ENCODE peak calls at places on chromosomes 13 and 19, in ten cellular contexts. P, H, J, A, I, L, R, M, K and W are unnamed samples.

GRCh38 chr19:56477429-56478338 is 539 bp upstream of the ZNF667 start:
- DNase-seq in P (peak), H (peak), J (no peak), R (no peak), M (peak), I (peak), L (peak), A (peak), K (peak), W (no peak)

GRCh38 chr19:33906578-33907335 is 110.1 kb downstream of the KCTD15 start:
- DNase-seq in J (no peak), A (peak), R (no peak), I (no peak), P (no peak), K (no peak), L (no peak), M (no peak), H (no peak), W (no peak)

GRCh38 chr13:113420833-113421600 is 32.3 kb downstream of the ADPRHL1 start:
- DNase-seq in J (no peak), I (no peak), P (no peak), A (no peak), K (no peak), H (no peak), R (no peak), L (no peak), M (no peak), W (no peak)

GRCh38 chr19:5667751-5668271 is 12.5 kb downstream of the MICOS13 start:
- DNase-seq in L (no peak), K (no peak), H (no peak), R (no peak), J (no peak), P (no peak), M (no peak), A (no peak), I (no peak), W (no peak)

GRCh38 chr13:46179576-46180368 is 2.2 kb downstream of the LCP1 start:
- DNase-seq in K (no peak), R (no peak), M (peak), I (peak), H (no peak), P (no peak), J (no peak), L (no peak), A (no peak), W (no peak)

GRCh38 chr19:39363909-39364457 is 21.8 kb downstream of the SAMD4B start:
- DNase-seq in K (no peak), H (no peak), A (peak), J (no peak), P (no peak), M (no peak), I (no peak), R (no peak), L (no peak), W (no peak)

GRCh38 chr19:45100202-45100600 is 7.2 kb downstream of the PPP1R37 start:
- DNase-seq in H (no peak), K (no peak), M (no peak), J (no peak), A (no peak), I (no peak), L (no peak), R (no peak), P (no peak), W (no peak)

GRCh38 chr13:104074326-104074725 is 1008.1 kb upstream of the SLC10A2 start:
- DNase-seq in M (no peak), R (no peak), I (no peak), L (no peak), A (no peak), K (no peak), J (no peak), H (no peak), P (no peak), W (no peak)

GRCh38 chr19:34096020-34096915 is 76.0 kb upstream of the LSM14A start:
- DNase-seq in M (no peak), I (no peak), L (no peak), H (peak), P (peak), A (no peak), J (peak), R (no peak), K (no peak), W (no peak)

GRCh38 chr19:23547816-23548430 is 139.1 kb downstream of the ZNF675 start:
- DNase-seq in R (no peak), A (peak), K (no peak), I (no peak), M (no peak), J (no peak), P (no peak), L (no peak), H (no peak), W (no peak)

GRCh38 chr13:103097366-103097928 is 31.2 kb upstream of the SLC10A2 start:
- DNase-seq in J (no peak), P (no peak), H (no peak), M (no peak), L (no peak), K (no peak), A (no peak), I (no peak), R (no peak), W (no peak)

GRCh38 chr13:45393941-45394570 is 24.1 kb downstream of the SLC25A30 start:
- DNase-seq in R (no peak), M (peak), P (peak), I (no peak), A (no peak), J (no peak), H (peak), L (no peak), K (no peak), W (no peak)

GRCh38 chr13:73772449-73773186 is 361.6 kb downstream of the KLF12 start:
- DNase-seq in M (no peak), I (no peak), R (no peak), H (no peak), P (no peak), A (no peak), J (no peak), K (no peak), L (no peak), W (no peak)

GRCh38 chr19:16367269-16367683 is 42.6 kb downstream of the KLF2 start:
- DNase-seq in K (no peak), L (no peak), R (no peak), A (no peak), I (no peak), H (no peak), P (no peak), J (no peak), M (no peak), W (no peak)

GRCh38 chr19:17025361-17025760 is 1.2 kb downstream of the CPAMD8 start:
- DNase-seq in A (no peak), R (no peak), I (no peak), L (no peak), M (no peak), H (no peak), K (no peak), J (no peak), P (no peak), W (no peak)

GRCh38 chr19:19539738-19540703 is 2.0 kb downstream of the CILP2 start:
- DNase-seq in J (no peak), R (no peak), I (no peak), H (no peak), P (no peak), A (no peak), L (no peak), K (no peak), M (peak), W (no peak)

GRCh38 chr19:43634877-43635560 is 4.6 kb downstream of the CADM4 start:
- DNase-seq in J (no peak), I (no peak), A (no peak), K (no peak), L (no peak), R (peak), M (no peak), H (peak), P (no peak), W (no peak)

GRCh38 chr13:100269837-100270236 is 180.9 kb downstream of the PCCA start:
- DNase-seq in P (no peak), A (peak), M (peak), I (no peak), H (no peak), K (no peak), R (no peak), J (no peak), L (peak), W (no peak)

GRCh38 chr19:10260141-10260584 is 8.1 kb downstream of the MRPL4 start:
- DNase-seq in R (no peak), M (peak), H (no peak), K (no peak), L (no peak), A (no peak), J (peak), I (no peak), P (no peak), W (no peak)

GRCh38 chr19:36489920-36490415 is 607 bp upstream of the ZNF566 start:
- DNase-seq in H (peak), R (peak), P (peak), L (peak), J (peak), M (peak), I (no peak), A (no peak), K (peak), W (peak)

GRCh38 chr13:79662882-79663281 is 181.9 kb downstream of the NDFIP2 start:
- DNase-seq in K (no peak), I (no peak), J (no peak), M (no peak), H (peak), P (no peak), R (no peak), A (no peak), L (no peak), W (no peak)

GRCh38 chr19:27860309-27860934 is 1352.5 kb downstream of the UQCRFS1 start:
- DNase-seq in I (no peak), R (no peak), K (no peak), L (no peak), A (no peak), M (no peak), J (no peak), P (no peak), H (no peak), W (no peak)

GRCh38 chr13:59459972-59460371 is 703.8 kb downstream of the DIAPH3 start:
- DNase-seq in I (no peak), H (no peak), M (no peak), K (no peak), A (no peak), R (no peak), P (no peak), J (no peak), L (no peak), W (no peak)

GRCh38 chr13:111216166-111216960 is 101.3 kb downstream of the ARHGEF7 start:
- DNase-seq in M (peak), I (no peak), R (no peak), A (no peak), P (peak), H (peak), J (peak), K (no peak), L (no peak), W (no peak)

GRCh38 chr13:32638739-32639138 is 52.5 kb downstream of the PDS5B start:
- DNase-seq in J (no peak), R (no peak), P (no peak), A (no peak), H (no peak), M (no peak), K (no peak), L (no peak), I (no peak), W (no peak)

GRCh38 chr13:107867701-107868661 is 347.4 kb downstream of the LIG4 start:
- DNase-seq in I (no peak), M (peak), R (peak), A (no peak), J (peak), H (peak), P (peak), K (no peak), L (no peak), W (peak)

GRCh38 chr13:79194272-79194671 is 211.8 kb downstream of the RBM26 start:
- DNase-seq in L (no peak), H (no peak), R (no peak), P (no peak), A (no peak), J (no peak), K (no peak), M (no peak), I (peak), W (no peak)

GRCh38 chr19:50546527-50547221 is 21.6 kb downstream of the LRRC4B start:
- DNase-seq in R (no peak), A (no peak), L (no peak), P (no peak), K (no peak), J (no peak), M (no peak), I (no peak), H (no peak), W (no peak)

GRCh38 chr19:1622541-1622940 is 17.3 kb upstream of the UQCR11 start:
- DNase-seq in I (no peak), L (no peak), R (no peak), A (no peak), H (no peak), J (no peak), K (no peak), M (no peak), P (no peak), W (no peak)

GRCh38 chr13:48579167-48579918 is 46.5 kb upstream of the RCBTB2 start:
- DNase-seq in I (no peak), H (no peak), P (no peak), K (no peak), A (no peak), L (no peak), R (no peak), J (no peak), M (peak), W (no peak)

GRCh38 chr19:2274937-2275535 is 6.9 kb downstream of the PEAK3 start:
- DNase-seq in L (no peak), A (no peak), R (peak), M (peak), J (no peak), H (peak), I (no peak), P (peak), K (peak), W (no peak)

GRCh38 chr19:50607874-50608785 is 31.6 kb downstream of the SYT3 start:
- DNase-seq in H (peak), M (peak), I (peak), A (peak), K (peak), R (peak), L (peak), P (no peak), J (no peak), W (no peak)

GRCh38 chr13:40087021-40088002 is 431.9 kb downstream of the COG6 start:
- DNase-seq in A (no peak), M (no peak), L (no peak), J (no peak), R (no peak), K (no peak), P (peak), H (no peak), I (no peak), W (no peak)

GRCh38 chr19:44111910-44112463 is 1.2 kb upstream of the ZNF225 start:
- DNase-seq in J (no peak), L (peak), I (no peak), P (no peak), A (no peak), H (peak), R (peak), K (peak), M (no peak), W (no peak)

GRCh38 chr13:105991622-105992254 is 543.7 kb downstream of the EFNB2 start:
- DNase-seq in I (no peak), A (peak), M (peak), P (no peak), H (no peak), K (no peak), J (no peak), L (no peak), R (no peak), W (no peak)

GRCh38 chr19:29715695-29716581 is 877 bp upstream of the C19orf12 start:
- DNase-seq in K (no peak), J (peak), A (no peak), I (no peak), P (no peak), R (no peak), M (no peak), H (no peak), L (no peak), W (no peak)

GRCh38 chr19:55131421-55131820 is 14.0 kb upstream of the PPP1R12C start:
- DNase-seq in M (no peak), J (no peak), A (peak), K (no peak), I (no peak), L (no peak), R (no peak), P (no peak), H (no peak), W (no peak)

GRCh38 chr19:18832331-18833140 is 777 bp downstream of the UPF1 start:
- DNase-seq in R (no peak), A (no peak), K (no peak), J (no peak), P (no peak), H (peak), L (no peak), I (no peak), M (no peak), W (no peak)

GRCh38 chr13:24630851-24631341 is 49.3 kb upstream of the ATP12A start:
- DNase-seq in L (no peak), H (peak), J (no peak), M (peak), K (no peak), R (no peak), A (no peak), I (no peak), P (no peak), W (no peak)

GRCh38 chr13:41547253-41548000 is 90.1 kb downstream of the RGCC start:
- DNase-seq in P (no peak), H (no peak), A (no peak), R (peak), K (no peak), M (no peak), I (no peak), L (no peak), J (no peak), W (no peak)